ENCODE peak calls at places on chromosomes 1 and 21, in six cellular contexts. One of them, this sample, is unnamed.

GRCh38 chr1:10866314-10867091 is 70.1 kb upstream of the CASZ1 start:
- DNase-seq in CD8-positive, alpha-beta memory T cell: no peak
- DNase-seq in aorta: peak; percentile 70
- DNase-seq in neural progenitor cell: peak; percentile 75
- DNase-seq in SJSA1: no peak
- DNase-seq in tibial artery: no peak
- DNase-seq in this sample: peak; percentile 55

GRCh38 chr1:24929091-24929875 is 793 bp downstream of the RUNX3 start:
- DNase-seq in CD8-positive, alpha-beta memory T cell: peak; percentile 62
- DNase-seq in aorta: peak; percentile 77
- DNase-seq in neural progenitor cell: peak; percentile 64
- DNase-seq in SJSA1: peak; percentile 72
- DNase-seq in tibial artery: no peak
- DNase-seq in this sample: peak; percentile 69

GRCh38 chr1:94801919-94802546 is 18.1 kb upstream of the SLC44A3 start:
- DNase-seq in CD8-positive, alpha-beta memory T cell: no peak
- DNase-seq in aorta: peak; percentile 76
- DNase-seq in neural progenitor cell: peak; percentile 63
- DNase-seq in SJSA1: peak; percentile 87
- DNase-seq in tibial artery: peak; percentile 29
- DNase-seq in this sample: peak; percentile 24

GRCh38 chr1:41954533-41954944 is 35.8 kb upstream of the HIVEP3 start:
- DNase-seq in CD8-positive, alpha-beta memory T cell: no peak
- DNase-seq in aorta: no peak
- DNase-seq in neural progenitor cell: no peak
- DNase-seq in SJSA1: peak; percentile 69
- DNase-seq in tibial artery: no peak
- DNase-seq in this sample: no peak

GRCh38 chr1:159867322-159868064 is 5.0 kb upstream of the VSIG8 start:
- DNase-seq in CD8-positive, alpha-beta memory T cell: no peak
- DNase-seq in aorta: no peak
- DNase-seq in neural progenitor cell: no peak
- DNase-seq in SJSA1: no peak
- DNase-seq in tibial artery: no peak
- DNase-seq in this sample: no peak

GRCh38 chr1:162561616-162562451 is at the start of gene UAP1:
- DNase-seq in CD8-positive, alpha-beta memory T cell: no peak
- DNase-seq in aorta: peak; percentile 83
- DNase-seq in neural progenitor cell: no peak
- DNase-seq in SJSA1: peak; percentile 53
- DNase-seq in tibial artery: no peak
- DNase-seq in this sample: no peak

GRCh38 chr1:50424045-50424939 is 1.0 kb upstream of the DMRTA2 start:
- DNase-seq in CD8-positive, alpha-beta memory T cell: no peak
- DNase-seq in aorta: no peak
- DNase-seq in neural progenitor cell: peak; percentile 29
- DNase-seq in SJSA1: peak; percentile 67
- DNase-seq in tibial artery: no peak
- DNase-seq in this sample: no peak

GRCh38 chr1:33074193-33074945 is 6.6 kb upstream of the AZIN2 start:
- DNase-seq in CD8-positive, alpha-beta memory T cell: no peak
- DNase-seq in aorta: no peak
- DNase-seq in neural progenitor cell: no peak
- DNase-seq in SJSA1: no peak
- DNase-seq in tibial artery: no peak
- DNase-seq in this sample: no peak

GRCh38 chr1:232472485-232473041 is 157.4 kb downstream of the SIPA1L2 start:
- DNase-seq in CD8-positive, alpha-beta memory T cell: no peak
- DNase-seq in aorta: no peak
- DNase-seq in neural progenitor cell: no peak
- DNase-seq in SJSA1: peak; percentile 66
- DNase-seq in tibial artery: no peak
- DNase-seq in this sample: no peak

GRCh38 chr21:33278736-33279135 is 12.6 kb downstream of the IL10RB start:
- DNase-seq in CD8-positive, alpha-beta memory T cell: no peak
- DNase-seq in aorta: no peak
- DNase-seq in neural progenitor cell: no peak
- DNase-seq in SJSA1: no peak
- DNase-seq in tibial artery: no peak
- DNase-seq in this sample: no peak

GRCh38 chr1:81170721-81171120 is 630.0 kb upstream of the ADGRL2 start:
- DNase-seq in CD8-positive, alpha-beta memory T cell: no peak
- DNase-seq in aorta: no peak
- DNase-seq in neural progenitor cell: no peak
- DNase-seq in SJSA1: no peak
- DNase-seq in tibial artery: no peak
- DNase-seq in this sample: no peak

GRCh38 chr1:235533476-235534168 is 29.4 kb upstream of the B3GALNT2 start:
- DNase-seq in CD8-positive, alpha-beta memory T cell: no peak
- DNase-seq in aorta: no peak
- DNase-seq in neural progenitor cell: no peak
- DNase-seq in SJSA1: no peak
- DNase-seq in tibial artery: no peak
- DNase-seq in this sample: no peak

GRCh38 chr21:25500598-25500997 is 106.7 kb downstream of the MRPL39 start:
- DNase-seq in CD8-positive, alpha-beta memory T cell: no peak
- DNase-seq in aorta: no peak
- DNase-seq in neural progenitor cell: no peak
- DNase-seq in SJSA1: no peak
- DNase-seq in tibial artery: no peak
- DNase-seq in this sample: no peak

GRCh38 chr1:59596432-59596831 is 218.3 kb upstream of the HOOK1 start:
- DNase-seq in CD8-positive, alpha-beta memory T cell: no peak
- DNase-seq in aorta: no peak
- DNase-seq in neural progenitor cell: no peak
- DNase-seq in SJSA1: peak; percentile 79
- DNase-seq in tibial artery: no peak
- DNase-seq in this sample: no peak

GRCh38 chr1:59596956-59597355 is 217.8 kb upstream of the HOOK1 start:
- DNase-seq in CD8-positive, alpha-beta memory T cell: no peak
- DNase-seq in aorta: no peak
- DNase-seq in neural progenitor cell: no peak
- DNase-seq in SJSA1: no peak
- DNase-seq in tibial artery: no peak
- DNase-seq in this sample: no peak

GRCh38 chr1:59593798-59594790 is 220.7 kb upstream of the HOOK1 start:
- DNase-seq in CD8-positive, alpha-beta memory T cell: no peak
- DNase-seq in aorta: no peak
- DNase-seq in neural progenitor cell: no peak
- DNase-seq in SJSA1: no peak
- DNase-seq in tibial artery: no peak
- DNase-seq in this sample: no peak

GRCh38 chr1:59597420-59598199 is 217.1 kb upstream of the HOOK1 start:
- DNase-seq in CD8-positive, alpha-beta memory T cell: no peak
- DNase-seq in aorta: no peak
- DNase-seq in neural progenitor cell: no peak
- DNase-seq in SJSA1: peak; percentile 68
- DNase-seq in tibial artery: no peak
- DNase-seq in this sample: no peak

GRCh38 chr1:59595774-59596173 is 219.0 kb upstream of the HOOK1 start:
- DNase-seq in CD8-positive, alpha-beta memory T cell: no peak
- DNase-seq in aorta: no peak
- DNase-seq in neural progenitor cell: no peak
- DNase-seq in SJSA1: peak; percentile 83
- DNase-seq in tibial artery: no peak
- DNase-seq in this sample: no peak
- H3K27ac ChIP-seq in CD8-positive, alpha-beta memory T cell: no peak overlapping the region
- H3K27ac ChIP-seq in aorta: no peak overlapping the region
- H3K27ac ChIP-seq in neural progenitor cell: no peak overlapping the region
- H3K27ac ChIP-seq in SJSA1: peak overlapping the region; percentile 93
- H3K27ac ChIP-seq in tibial artery: no peak overlapping the region
- H3K27ac ChIP-seq in this sample: no peak overlapping the region

GRCh38 chr1:214317734-214318133 is 36.8 kb downstream of the SMYD2 start:
- DNase-seq in CD8-positive, alpha-beta memory T cell: no peak
- DNase-seq in aorta: no peak
- DNase-seq in neural progenitor cell: no peak
- DNase-seq in SJSA1: no peak
- DNase-seq in tibial artery: no peak
- DNase-seq in this sample: no peak
- H3K4me3 ChIP-seq in CD8-positive, alpha-beta memory T cell: no peak overlapping the region
- H3K4me3 ChIP-seq in aorta: no peak overlapping the region
- H3K4me3 ChIP-seq in neural progenitor cell: no peak overlapping the region
- H3K4me3 ChIP-seq in SJSA1: no peak overlapping the region
- H3K4me3 ChIP-seq in tibial artery: no peak overlapping the region
- H3K4me3 ChIP-seq in this sample: no peak overlapping the region

DNA sequence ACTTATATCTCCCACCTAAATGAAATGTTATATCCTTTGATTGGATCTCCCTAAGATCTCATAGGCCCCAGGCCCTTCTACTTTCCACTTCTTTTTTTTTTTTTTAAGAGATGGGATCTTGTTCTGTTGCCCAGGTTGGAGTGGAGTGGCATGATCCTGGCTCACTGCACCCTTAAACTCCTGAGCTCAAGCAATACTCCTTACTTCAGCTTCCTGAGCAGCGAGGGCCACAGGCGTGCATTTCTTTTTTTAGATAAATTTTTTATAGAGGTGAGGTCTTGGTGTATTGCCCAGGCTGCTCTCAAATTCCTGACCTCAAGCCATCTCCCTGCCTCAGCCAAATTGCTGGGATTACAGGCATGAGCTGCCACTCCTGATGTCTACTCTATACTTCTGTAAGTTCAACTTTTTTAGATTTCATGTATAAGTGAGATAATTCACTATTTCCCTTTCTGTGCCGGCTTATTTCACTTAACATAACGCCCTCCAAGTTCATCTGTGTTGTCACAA is 987.5 kb upstream of the NCAM2 start:
- DNase-seq in CD8-positive, alpha-beta memory T cell: no peak
- DNase-seq in aorta: no peak
- DNase-seq in neural progenitor cell: no peak
- DNase-seq in SJSA1: no peak
- DNase-seq in tibial artery: no peak
- DNase-seq in this sample: no peak
- H3K9me3 ChIP-seq in CD8-positive, alpha-beta memory T cell: no peaks in the 10 kb centered on the region
- H3K9me3 ChIP-seq in aorta: no peaks in the 10 kb centered on the region
- H3K9me3 ChIP-seq in neural progenitor cell: no peaks in the 10 kb centered on the region
- H3K9me3 ChIP-seq in SJSA1: no peaks in the 10 kb centered on the region
- H3K9me3 ChIP-seq in tibial artery: no peaks in the 10 kb centered on the region
- H3K9me3 ChIP-seq in this sample: no peaks in the 10 kb centered on the region

DNA sequence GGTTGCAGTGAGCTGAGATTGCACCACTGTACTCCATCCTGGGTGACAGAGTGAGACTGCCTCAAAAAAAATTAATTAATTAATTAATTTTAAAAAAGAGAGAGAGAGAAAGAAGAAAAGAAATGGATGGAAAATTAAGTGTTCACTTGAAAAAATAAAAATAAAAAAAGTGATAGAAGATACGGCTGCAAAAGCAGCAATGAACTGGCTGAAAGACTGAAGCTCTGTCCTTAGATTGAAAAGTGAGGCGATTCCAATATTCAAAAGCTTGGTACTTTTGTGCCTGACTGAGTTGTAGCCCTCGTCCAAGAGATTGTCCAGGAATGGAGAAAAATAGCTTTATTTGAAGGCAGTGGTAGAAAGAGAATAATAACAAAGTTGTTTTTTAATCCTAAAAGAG is 154.6 kb downstream of the ADSS2 start:
- DNase-seq in CD8-positive, alpha-beta memory T cell: no peak
- DNase-seq in aorta: no peak
- DNase-seq in neural progenitor cell: no peak
- DNase-seq in SJSA1: no peak
- DNase-seq in tibial artery: no peak
- DNase-seq in this sample: no peak
- H3K27ac ChIP-seq in CD8-positive, alpha-beta memory T cell: no peak overlapping the region
- H3K27ac ChIP-seq in aorta: no peak overlapping the region
- H3K27ac ChIP-seq in neural progenitor cell: no peak overlapping the region
- H3K27ac ChIP-seq in SJSA1: no peak overlapping the region
- H3K27ac ChIP-seq in tibial artery: no peak overlapping the region
- H3K27ac ChIP-seq in this sample: no peak overlapping the region

DNA sequence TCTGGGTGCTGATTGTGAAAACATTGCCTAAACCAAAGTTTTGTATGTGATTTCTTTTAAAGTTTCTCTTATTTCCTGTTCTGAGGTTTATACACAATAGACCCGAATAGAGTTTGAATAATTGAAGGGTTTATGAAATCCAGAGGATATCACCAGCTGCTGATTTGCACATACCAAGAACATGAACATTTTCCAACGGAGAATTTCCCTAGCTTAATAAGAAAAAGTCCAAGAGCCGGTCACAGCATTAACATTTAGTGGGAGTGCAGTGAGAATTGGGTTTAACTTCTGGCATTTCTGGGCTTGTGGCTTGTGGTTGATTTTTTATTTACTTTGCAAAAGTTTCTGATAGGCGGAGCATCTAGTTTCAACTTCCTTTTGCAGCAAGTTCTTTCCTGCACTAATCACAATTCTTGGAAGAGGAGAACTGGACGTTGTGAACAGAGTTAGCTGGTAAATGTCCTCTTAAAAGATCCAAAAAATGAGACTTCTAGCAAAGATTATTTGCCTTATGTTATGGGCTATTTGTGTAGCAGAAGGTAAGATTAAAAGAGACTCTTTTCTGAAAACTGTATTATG is at the start of gene CFH:
- DNase-seq in CD8-positive, alpha-beta memory T cell: no peak
- DNase-seq in aorta: no peak
- DNase-seq in neural progenitor cell: no peak
- DNase-seq in SJSA1: peak; percentile 76
- DNase-seq in tibial artery: no peak
- DNase-seq in this sample: peak; percentile 10
- H3K4me3 ChIP-seq in CD8-positive, alpha-beta memory T cell: peak within 1 kb of the TSS; percentile 26
- H3K4me3 ChIP-seq in aorta: peak within 1 kb of the TSS; percentile 10
- H3K4me3 ChIP-seq in neural progenitor cell: no peak within 1 kb of the TSS
- H3K4me3 ChIP-seq in SJSA1: peak within 1 kb of the TSS; percentile 31
- H3K4me3 ChIP-seq in tibial artery: peak within 1 kb of the TSS; percentile 43
- H3K4me3 ChIP-seq in this sample: peak within 1 kb of the TSS; percentile 25

GRCh38 chr1:205324781-205325180 is 3.2 kb upstream of the NUAK2 start:
- DNase-seq in CD8-positive, alpha-beta memory T cell: no peak
- DNase-seq in aorta: no peak
- DNase-seq in neural progenitor cell: peak; percentile 43
- DNase-seq in SJSA1: peak; percentile 58
- DNase-seq in tibial artery: no peak
- DNase-seq in this sample: no peak
- H3K9me3 ChIP-seq in CD8-positive, alpha-beta memory T cell: no peaks in the 10 kb centered on the region
- H3K9me3 ChIP-seq in aorta: no peaks in the 10 kb centered on the region
- H3K9me3 ChIP-seq in neural progenitor cell: no peaks in the 10 kb centered on the region
- H3K9me3 ChIP-seq in SJSA1: no peaks in the 10 kb centered on the region
- H3K9me3 ChIP-seq in tibial artery: no peaks in the 10 kb centered on the region
- H3K9me3 ChIP-seq in this sample: no peaks in the 10 kb centered on the region

This sample was measured in CD4-positive, alpha-beta memory T cell.